ENCODE peak calls at places on chromosomes 3 and 15, in five cellular contexts. J is GM12891, E is K562, Q is HepG2, M is SK-N-SH. S is an unnamed sample.

GRCh38 chr3:120145498-120146285 is 51.4 kb upstream of the GSK3B start:
- DNase-seq in E (no peak), Q (no peak), J (peak), M (no peak), S (no peak)

GRCh38 chr3:126782554-126782953 is 78.5 kb downstream of the CHCHD6 start:
- DNase-seq in Q (no peak), E (no peak), J (no peak), M (no peak), S (no peak)

GRCh38 chr3:1766384-1766783 is 332.3 kb upstream of the CNTN4 start:
- DNase-seq in E (no peak), J (no peak), M (no peak), Q (no peak), S (no peak)

GRCh38 chr3:71060536-71060935 is 523.0 kb downstream of the FOXP1 start:
- DNase-seq in M (no peak), J (no peak), E (no peak), Q (peak), S (no peak)

GRCh38 chr15:70519616-70520015 is 243.7 kb downstream of the UACA start:
- DNase-seq in Q (no peak), E (no peak), M (no peak), J (no peak), S (no peak)

GRCh38 chr15:52559583-52559982 is 9.2 kb downstream of the ARPP19 start:
- DNase-seq in Q (no peak), E (peak), J (no peak), M (no peak), S (no peak)

GRCh38 chr15:25175033-25175788 is 220.4 kb downstream of the SNRPN start:
- DNase-seq in E (no peak), J (peak), M (peak), Q (no peak), S (no peak)

GRCh38 chr3:193010191-193010590 is 92.5 kb upstream of the MB21D2 start:
- DNase-seq in J (no peak), Q (no peak), M (no peak), E (no peak), S (no peak)

GRCh38 chr15:57218826-57219576 is 157.3 kb upstream of the CGNL1 start:
- DNase-seq in E (peak), J (no peak), Q (no peak), M (peak), S (no peak)

GRCh38 chr15:81161215-81161673 is 27.2 kb downstream of the CFAP161 start:
- DNase-seq in M (no peak), J (no peak), E (no peak), Q (no peak), S (no peak)

DNA sequence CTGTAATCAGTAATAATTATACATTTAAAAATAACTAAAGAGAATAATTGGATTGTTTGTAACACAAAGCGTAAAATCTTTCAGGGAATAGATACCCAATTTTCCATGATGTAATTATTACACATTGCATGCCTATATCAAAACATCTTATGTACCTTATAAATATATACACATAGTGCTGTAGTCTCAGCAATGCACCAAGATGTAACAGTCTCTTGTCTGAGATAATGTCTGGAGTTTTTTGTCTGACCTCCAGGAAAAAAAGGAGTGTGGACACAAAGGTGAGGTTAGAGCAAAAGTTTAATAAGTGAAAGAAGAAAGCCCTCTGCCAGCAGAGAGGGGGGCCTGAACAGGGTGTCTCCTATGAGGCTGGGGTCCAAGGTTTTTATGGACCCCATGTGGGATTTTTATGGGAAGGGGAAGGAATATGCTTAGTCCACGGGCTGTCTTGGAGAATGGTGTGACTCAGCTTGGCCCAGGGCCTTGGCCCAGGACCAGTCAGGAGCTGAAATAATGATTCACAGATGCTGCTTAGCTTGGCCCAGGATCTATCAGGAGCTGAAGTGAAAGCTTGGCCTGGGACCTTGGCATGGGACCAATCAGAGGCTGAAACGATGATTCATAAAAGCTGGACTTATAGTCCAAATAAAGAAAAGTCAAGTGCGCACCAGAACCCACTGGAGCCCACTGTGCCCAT is 545.0 kb downstream of the ZPLD1 start:
- DNase-seq in Q (no peak), J (no peak), E (no peak), M (peak), S (no peak)
- TF ChIP-seq TAF1 in Q (no peak), J (no peak), E (no peak), M (no peak), S (no peak)

DNA sequence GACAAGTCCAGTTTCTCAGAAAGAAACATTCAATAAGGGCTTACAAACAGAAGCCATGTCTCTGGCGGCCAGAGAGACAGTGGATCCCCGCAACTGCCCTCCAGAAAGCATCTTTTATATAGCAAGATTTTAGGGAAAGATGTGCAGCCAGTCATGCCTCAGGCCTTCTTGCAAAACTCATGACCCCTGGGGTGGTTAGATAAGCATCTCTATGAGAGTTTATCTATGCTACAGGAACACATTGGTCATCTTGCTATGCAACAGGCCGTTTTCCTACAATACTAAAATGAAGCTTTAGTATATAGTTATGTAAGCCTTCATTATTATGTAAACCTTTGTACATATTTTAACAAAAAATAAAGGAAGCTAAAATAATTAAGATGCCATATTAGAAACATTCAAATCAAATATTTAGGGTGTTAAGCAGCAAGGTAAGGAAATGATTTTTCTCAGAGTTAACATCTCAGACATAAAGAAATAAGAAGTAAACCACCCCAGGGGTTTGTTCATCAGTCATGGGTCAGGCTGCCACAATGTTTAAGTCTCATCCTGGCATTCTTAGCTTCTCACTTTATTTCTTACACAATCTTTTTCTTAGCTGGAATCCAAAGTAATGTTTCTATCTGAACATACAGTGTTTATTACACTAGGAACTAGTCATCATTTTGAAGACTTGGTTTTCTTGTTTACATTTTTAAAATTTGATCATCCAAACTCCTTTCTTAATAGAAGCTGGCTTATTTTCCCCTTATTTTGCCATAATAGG is 6.3 kb upstream of the FSIP1 start:
- DNase-seq in E (no peak), M (no peak), J (no peak), Q (no peak), S (no peak)
- TF ChIP-seq TAF1 in E (no peak), M (no peak), J (no peak), Q (no peak), S (no peak)

DNA sequence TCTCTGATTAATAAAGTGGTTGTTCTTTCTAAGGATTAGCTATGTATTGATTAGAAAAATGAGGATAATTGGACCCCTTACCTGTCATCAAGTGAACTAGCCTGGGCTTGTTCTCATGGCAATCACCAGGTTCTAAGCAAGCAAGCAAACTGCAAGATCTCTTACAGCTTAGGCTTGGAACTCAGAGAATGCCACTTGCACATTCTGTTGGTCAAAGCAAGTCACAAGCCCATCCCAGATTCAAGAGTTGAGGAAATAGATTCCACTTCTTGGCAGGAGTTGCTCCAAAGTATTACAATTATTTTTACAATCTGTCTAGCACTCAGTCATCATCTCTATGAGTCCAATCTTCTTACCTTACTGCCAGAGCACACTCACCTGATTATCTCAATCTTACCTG is 180.3 kb downstream of the SYNPR start:
- DNase-seq in E (no peak), J (no peak), Q (no peak), M (no peak), S (no peak)
- TF ChIP-seq TAF1 in E (no peak), J (no peak), Q (no peak), M (no peak), S (no peak)

GRCh38 chr3:100647673-100648072 is 38.3 kb downstream of the ADGRG7 start:
- DNase-seq in Q (no peak), M (no peak), E (no peak), J (no peak), S (no peak)

GRCh38 chr3:100645913-100646312 is 36.5 kb downstream of the ADGRG7 start:
- DNase-seq in Q (no peak), M (no peak), E (no peak), J (no peak), S (no peak)

GRCh38 chr3:100647171-100647570 is 37.8 kb downstream of the ADGRG7 start:
- DNase-seq in M (no peak), J (no peak), E (no peak), Q (no peak), S (no peak)

GRCh38 chr3:100653731-100654309 is 44.4 kb downstream of the ADGRG7 start:
- DNase-seq in E (peak), M (no peak), Q (no peak), J (no peak), S (no peak)

GRCh38 chr3:100650651-100651611 is 41.5 kb downstream of the ADGRG7 start:
- DNase-seq in J (peak), M (no peak), Q (no peak), E (no peak), S (peak)
- TF ChIP-seq TAF1 in J (no peak), M (no peak), Q (no peak), E (no peak), S (no peak)

S was measured in GM12892.